ENCODE peak calls at places on chromosome 21, in seven cellular contexts. J, O, M, U, C, X and R are unnamed samples.

GRCh38 chr21:15058718-15059316 is 6.0 kb downstream of the NRIP1 start:
- DNase-seq in U (peak; percentile 32), O (no peak), C (no peak), X (no peak), M (peak; percentile 36), J (peak; percentile 34), R (peak; percentile 32)

GRCh38 chr21:35428489-35428888 is 379.4 kb upstream of the RUNX1 start:
- DNase-seq in O (no peak), J (no peak), C (no peak), M (no peak), X (no peak), U (no peak), R (peak; percentile 16)

GRCh38 chr21:34073749-34074282 is 438 bp downstream of the MRPS6 start:
- DNase-seq in M (peak; percentile 10), X (no peak), C (no peak), O (no peak), J (peak; percentile 75), U (no peak), R (peak; percentile 42)

GRCh38 chr21:35265170-35265877 is 216.2 kb upstream of the RUNX1 start:
- DNase-seq in X (no peak), J (no peak), C (no peak), U (peak; percentile 52), O (no peak), M (peak; percentile 20), R (no peak)

GRCh38 chr21:25370311-25370744 is 237.0 kb downstream of the MRPL39 start:
- DNase-seq in X (no peak), U (no peak), J (no peak), M (peak; percentile 75), C (no peak), O (no peak), R (no peak)

GRCh38 chr21:37748351-37748750 is 167.9 kb downstream of the KCNJ6 start:
- DNase-seq in U (no peak), J (no peak), C (no peak), M (no peak), O (no peak), X (no peak), R (no peak)

GRCh38 chr21:15631342-15631741 is 98.4 kb upstream of the USP25 start:
- DNase-seq in C (no peak), X (no peak), O (no peak), M (peak; percentile 38), U (no peak), J (no peak), R (no peak)

GRCh38 chr21:35349378-35350080 is 300.4 kb upstream of the RUNX1 start:
- DNase-seq in M (no peak), J (no peak), O (no peak), X (no peak), C (no peak), U (no peak), R (no peak)

GRCh38 chr21:25862596-25862995 is 127.8 kb downstream of the GABPA start:
- DNase-seq in J (peak; percentile 40), M (no peak), X (no peak), C (peak; percentile 12), U (peak; percentile 18), O (no peak), R (peak; percentile 69)

GRCh38 chr21:38773108-38774061 is 32.3 kb upstream of the ETS2 start:
- DNase-seq in J (no peak), C (peak; percentile 34), M (peak; percentile 91), U (peak; percentile 81), O (no peak), X (no peak), R (no peak)

GRCh38 chr21:25834376-25834775 is 99.6 kb downstream of the GABPA start:
- DNase-seq in X (no peak), M (no peak), O (no peak), U (no peak), C (no peak), J (no peak), R (no peak)

DNA sequence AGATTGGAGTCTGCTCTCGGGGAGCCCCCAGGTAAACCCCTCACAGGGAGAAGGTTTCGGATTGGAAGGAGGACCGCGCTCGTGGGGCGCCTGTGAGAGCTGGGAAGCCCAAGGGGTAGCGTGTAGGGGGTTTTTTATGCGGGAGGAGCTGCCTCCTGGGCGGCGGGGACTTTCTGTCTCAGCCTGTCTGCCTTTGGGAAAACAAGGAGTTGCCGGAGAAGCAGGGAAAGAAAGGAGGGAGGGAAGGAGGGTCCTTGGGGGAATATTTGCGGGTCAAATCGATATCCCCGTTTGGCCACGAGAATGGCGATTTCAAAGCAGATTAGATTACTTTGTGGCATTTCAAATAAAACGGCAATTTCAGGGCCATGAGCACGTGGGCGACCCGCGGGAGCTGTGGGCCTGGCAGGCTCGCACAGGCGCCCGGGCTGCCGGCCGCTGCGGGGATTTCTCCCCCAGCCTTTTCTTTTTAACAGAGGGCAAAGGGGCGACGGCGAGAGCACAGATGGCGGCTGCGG is 9.7 kb downstream of the SIM2 start:
- DNase-seq in M (no peak), O (no peak), C (no peak), X (no peak), J (no peak), U (no peak), R (peak; percentile 33)
- H3K4me1 ChIP-seq in M (no peaks in the 10 kb centered on the region), O (peaks cover 36% of the 10 kb centered on the region), C (no peaks in the 10 kb centered on the region), X (no peaks in the 10 kb centered on the region), J (no peaks in the 10 kb centered on the region), U (no peaks in the 10 kb centered on the region), R (peaks cover 76% of the 10 kb centered on the region)

GRCh38 chr21:45554477-45555175 is 12.4 kb upstream of the SLC19A1 start:
- DNase-seq in J (peak; percentile 92), C (peak; percentile 38), U (peak; percentile 33), X (peak; percentile 23), M (peak; percentile 75), O (no peak), R (peak; percentile 71)
- TF ChIP-seq POLR2AphosphoS5 in J (no peak), C (no peak), U (peak; percentile 36), X (no peak), M (peak; percentile 20), O (no peak), R (no peak)

DNA sequence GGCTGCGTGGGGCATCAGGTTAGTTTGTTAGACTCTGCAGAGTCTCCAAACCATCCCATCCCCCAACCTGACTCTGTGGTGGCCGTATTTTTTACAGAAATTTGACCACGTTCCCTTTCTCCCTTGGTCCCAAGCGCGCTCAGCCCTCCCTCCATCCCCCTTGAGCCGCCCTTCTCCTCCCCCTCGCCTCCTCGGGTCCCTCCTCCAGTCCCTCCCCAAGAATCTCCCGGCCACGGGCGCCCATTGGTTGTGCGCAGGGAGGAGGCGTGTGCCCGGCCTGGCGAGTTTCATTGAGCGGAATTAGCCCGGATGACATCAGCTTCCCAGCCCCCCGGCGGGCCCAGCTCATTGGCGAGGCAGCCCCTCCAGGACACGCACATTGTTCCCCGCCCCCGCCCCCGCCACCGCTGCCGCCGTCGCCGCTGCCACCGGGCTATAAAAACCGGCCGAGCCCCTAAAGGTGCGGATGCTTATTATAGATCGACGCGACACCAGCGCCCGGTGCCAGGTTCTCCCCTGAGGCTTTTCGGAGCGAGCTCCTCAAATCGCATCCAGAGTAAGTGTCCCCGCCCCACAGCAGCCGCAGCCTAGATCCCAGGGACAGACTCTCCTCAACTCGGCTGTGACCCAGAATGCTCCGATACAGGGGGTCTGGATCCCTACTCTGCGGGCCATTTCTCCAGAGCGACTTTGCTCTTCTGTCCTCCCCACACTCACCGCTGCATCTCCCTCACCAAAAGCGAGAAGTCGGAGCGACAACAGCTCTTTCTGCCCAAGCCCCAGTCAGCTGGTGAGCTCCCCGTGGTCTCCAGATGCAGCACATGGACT is at the start of gene OLIG2:
- DNase-seq in U (no peak), X (no peak), C (no peak), M (peak; percentile 20), J (peak; percentile 36), O (peak; percentile 72), R (peak; percentile 98)
- TF ChIP-seq EZH2 in U (no peak), X (no peak), C (no peak), M (peak; percentile 79), J (no peak), O (no peak), R (peak; percentile 96)

GRCh38 chr21:31913191-31913608 is 40.4 kb downstream of the HUNK start:
- DNase-seq in C (no peak), O (no peak), X (no peak), J (no peak), U (no peak), M (no peak), R (no peak)
- H3K4me1 ChIP-seq in C (peaks cover 78% of the 10 kb centered on the region), O (peaks cover 27% of the 10 kb centered on the region), X (no peaks in the 10 kb centered on the region), J (no peaks in the 10 kb centered on the region), U (no peaks in the 10 kb centered on the region), M (no peaks in the 10 kb centered on the region), R (peaks cover 59% of the 10 kb centered on the region)

DNA sequence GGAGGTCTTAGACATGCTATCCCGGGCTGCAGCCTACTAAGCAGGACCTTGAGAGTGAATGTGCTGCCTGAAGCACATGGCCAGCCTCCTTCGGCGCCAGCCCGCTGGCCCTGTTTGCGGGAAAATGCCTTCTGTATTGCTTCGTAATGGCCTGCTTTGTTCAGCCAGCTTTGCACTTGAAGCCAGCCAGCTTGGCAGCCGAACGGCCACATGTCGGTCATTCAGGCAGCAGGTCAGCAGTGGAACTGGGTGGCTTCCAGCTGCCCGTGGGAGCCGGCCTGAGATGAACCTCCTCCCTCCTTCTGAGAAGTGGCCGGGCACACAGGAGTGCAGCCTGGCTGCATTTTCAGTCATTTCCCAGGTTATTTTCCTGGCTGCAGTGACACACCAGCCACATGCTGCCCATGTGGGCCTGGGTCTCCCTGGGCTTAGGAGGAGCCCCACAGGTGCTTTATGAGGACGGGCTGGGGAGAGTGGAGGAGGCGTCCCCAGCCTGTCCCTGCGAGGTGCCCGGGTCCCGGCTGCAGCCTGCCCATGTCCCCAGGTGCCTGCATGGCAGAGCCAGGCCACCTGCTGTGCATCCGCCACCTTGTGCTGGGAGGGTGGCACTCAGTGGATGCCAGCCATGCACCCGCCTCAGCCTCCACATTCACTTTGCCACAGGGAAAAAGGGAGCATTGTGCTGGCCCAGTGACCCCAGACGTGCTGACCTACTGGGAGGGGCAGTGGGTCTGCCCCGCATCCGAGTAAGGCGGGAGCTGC is 103.5 kb downstream of the SIK1 start:
- DNase-seq in J (no peak), O (no peak), X (no peak), M (no peak), C (no peak), U (no peak), R (no peak)
- TF ChIP-seq POLR2AphosphoS5 in J (no peak), O (no peak), X (no peak), M (no peak), C (no peak), U (no peak), R (no peak)

DNA sequence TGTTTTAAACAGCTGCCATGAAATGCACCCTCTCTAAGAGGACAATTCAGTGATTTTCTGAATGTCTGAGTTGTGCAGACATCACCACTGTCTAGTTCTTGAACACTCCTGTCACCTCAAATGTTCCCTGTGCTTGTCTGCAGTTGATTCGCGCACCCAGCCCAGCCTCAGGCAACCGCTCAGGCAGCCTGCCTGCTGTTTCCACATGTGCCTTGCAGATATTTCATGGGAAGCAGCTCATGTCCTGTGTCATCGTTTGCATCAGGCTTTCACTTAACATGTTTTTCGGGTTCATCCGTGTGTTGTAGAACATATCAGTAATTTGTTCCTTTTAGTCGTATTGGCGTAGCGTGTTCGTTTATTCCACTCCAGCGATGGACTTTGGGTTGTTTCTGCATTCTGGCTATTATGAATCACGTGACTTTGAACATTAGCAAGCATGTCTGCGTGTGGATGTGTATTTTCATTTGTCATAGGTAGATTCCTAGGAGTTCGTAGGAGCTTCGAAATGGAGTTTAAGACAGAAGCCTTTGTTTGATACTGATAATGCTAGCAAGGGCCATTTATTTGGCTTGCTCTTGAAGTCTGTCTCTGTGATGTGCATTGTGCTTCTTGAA is 12.1 kb downstream of the ADARB1 start:
- DNase-seq in U (no peak), X (no peak), J (no peak), M (no peak), O (no peak), C (no peak), R (no peak)
- TF ChIP-seq EZH2 in U (no peak), X (no peak), J (no peak), M (no peak), O (no peak), C (no peak), R (no peak)

GRCh38 chr21:41867313-41867712 is 11.8 kb downstream of the PRDM15 start:
- DNase-seq in C (no peak), X (no peak), U (no peak), J (no peak), O (no peak), M (no peak), R (no peak)
- H3K4me1 ChIP-seq in C (peaks cover 8% of the 10 kb centered on the region), X (peaks cover 57% of the 10 kb centered on the region), U (peaks cover 4% of the 10 kb centered on the region), J (peaks cover 18% of the 10 kb centered on the region), O (peaks cover 6% of the 10 kb centered on the region), M (no peaks in the 10 kb centered on the region), R (no peaks in the 10 kb centered on the region)